ENCODE peak calls at places on chromosomes 5 and 9, in ten cellular contexts. V is A549, G is right lobe of liver, R is heart left ventricle, D is K562, T is uterus, H is stomach, I is vagina, M is IMR-90, W is breast epithelium. F is an unnamed sample.

GRCh38 chr9:31683126-31683525 is 701.3 kb upstream of the ACO1 start:
- DNase-seq in W (no peak), T (no peak), H (no peak), G (no peak), I (no peak), R (no peak), V (no peak), M (no peak), D (no peak), F (no peak)

GRCh38 chr5:171629221-171630005 is 156.2 kb upstream of the SMIM23 start:
- DNase-seq in D (no peak), H (no peak), I (no peak), G (peak), W (no peak), T (no peak), M (peak), R (no peak), V (peak), F (no peak)

GRCh38 chr5:150611026-150611425 is 29.4 kb upstream of the SYNPO start:
- DNase-seq in W (no peak), I (no peak), M (no peak), D (no peak), T (no peak), R (peak), V (no peak), H (no peak), G (peak), F (no peak)

GRCh38 chr5:32618962-32619361 is 33.6 kb downstream of the SUB1 start:
- DNase-seq in G (no peak), W (no peak), T (no peak), M (no peak), I (no peak), V (no peak), R (peak), H (no peak), D (no peak), F (no peak)

GRCh38 chr9:976258-976804 is at the start of gene DMRT3:
- DNase-seq in I (no peak), H (no peak), T (no peak), D (no peak), G (no peak), V (no peak), M (no peak), W (no peak), R (no peak), F (peak)

GRCh38 chr5:173848986-173849596 is 39.1 kb upstream of the CPEB4 start:
- DNase-seq in M (peak), D (no peak), H (no peak), T (no peak), I (no peak), V (no peak), R (no peak), W (no peak), G (no peak), F (no peak)

GRCh38 chr5:107063511-107063910 is 607.2 kb downstream of the EFNA5 start:
- DNase-seq in D (no peak), G (no peak), M (peak), T (no peak), V (no peak), W (no peak), R (no peak), I (no peak), H (no peak), F (no peak)

GRCh38 chr9:90442738-90443137 is 199.9 kb downstream of the DIRAS2 start:
- DNase-seq in R (no peak), H (no peak), T (no peak), M (no peak), I (no peak), V (no peak), W (no peak), G (no peak), D (no peak), F (no peak)

GRCh38 chr9:18544456-18544855 is 70.5 kb downstream of the ADAMTSL1 start:
- DNase-seq in V (no peak), D (no peak), R (no peak), M (no peak), I (no peak), G (no peak), T (no peak), H (no peak), W (no peak), F (no peak)

GRCh38 chr5:136053336-136054121 is 24.7 kb downstream of the TGFBI start:
- DNase-seq in V (peak), H (no peak), I (no peak), M (peak), T (no peak), W (peak), G (peak), D (peak), R (peak), F (peak)

GRCh38 chr5:11181940-11182339 is 420.9 kb upstream of the DAP start:
- DNase-seq in I (no peak), R (no peak), M (no peak), W (no peak), G (no peak), D (no peak), H (no peak), T (no peak), V (no peak), F (no peak)

GRCh38 chr9:32882616-32883015 is 99.3 kb downstream of the TMEM215 start:
- DNase-seq in V (no peak), I (no peak), M (no peak), D (no peak), H (no peak), R (no peak), W (no peak), G (no peak), T (no peak), F (no peak)
- TF ChIP-seq POLR2A in V (no peak), I (no peak), M (no peak), D (no peak), H (no peak), R (no peak), W (no peak), G (no peak), T (no peak), F (no peak)

DNA sequence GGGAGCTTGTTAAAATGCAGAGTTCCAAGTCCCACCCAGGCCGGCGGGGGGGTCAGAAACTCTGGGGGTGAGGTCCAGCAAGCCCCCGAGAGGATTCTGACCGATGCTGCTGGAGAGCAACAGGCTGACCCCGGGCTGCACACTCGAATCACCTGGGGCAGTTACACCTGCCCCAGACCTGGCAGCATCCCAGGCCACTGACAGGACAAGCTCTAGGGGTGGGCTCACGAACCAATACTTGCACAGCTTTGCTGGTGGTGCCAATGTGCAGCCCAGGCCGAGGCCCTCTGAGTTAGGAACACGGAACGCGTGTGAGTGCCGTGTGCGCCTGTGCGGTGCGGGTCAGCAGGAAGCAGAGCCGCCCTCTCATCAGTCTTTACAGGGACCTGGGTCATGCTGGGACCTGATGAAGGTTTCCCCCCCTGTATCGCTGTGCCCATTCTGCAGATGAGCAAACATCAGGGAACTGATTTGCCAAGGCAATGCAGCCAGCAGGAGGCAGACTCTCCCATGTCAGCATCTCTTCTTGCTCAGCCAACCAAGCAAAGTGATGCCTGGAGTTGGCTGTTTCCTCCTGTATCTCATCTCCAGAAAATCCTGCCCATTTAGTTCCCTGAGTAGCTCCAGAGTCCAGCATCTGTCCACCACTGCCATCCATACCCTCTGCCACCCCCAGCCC is 16.3 kb downstream of the FAM163B start:
- DNase-seq in H (no peak), M (no peak), G (no peak), T (no peak), R (no peak), I (no peak), V (no peak), W (no peak), D (no peak), F (no peak)
- TF ChIP-seq CTCF in H (no peak), M (peak), G (peak), T (no peak), R (no peak), I (no peak), V (peak), W (no peak), D (peak), F (no peak)

GRCh38 chr9:112380102-112380581 is at the start of gene HSDL2:
- DNase-seq in D (peak), V (peak), G (no peak), H (peak), T (peak), R (peak), I (no peak), W (no peak), M (peak), F (peak)
- TF ChIP-seq POLR2A in D (no peak), V (no peak), G (no peak), H (no peak), T (no peak), R (no peak), I (peak), W (no peak), M (no peak), F (no peak)

DNA sequence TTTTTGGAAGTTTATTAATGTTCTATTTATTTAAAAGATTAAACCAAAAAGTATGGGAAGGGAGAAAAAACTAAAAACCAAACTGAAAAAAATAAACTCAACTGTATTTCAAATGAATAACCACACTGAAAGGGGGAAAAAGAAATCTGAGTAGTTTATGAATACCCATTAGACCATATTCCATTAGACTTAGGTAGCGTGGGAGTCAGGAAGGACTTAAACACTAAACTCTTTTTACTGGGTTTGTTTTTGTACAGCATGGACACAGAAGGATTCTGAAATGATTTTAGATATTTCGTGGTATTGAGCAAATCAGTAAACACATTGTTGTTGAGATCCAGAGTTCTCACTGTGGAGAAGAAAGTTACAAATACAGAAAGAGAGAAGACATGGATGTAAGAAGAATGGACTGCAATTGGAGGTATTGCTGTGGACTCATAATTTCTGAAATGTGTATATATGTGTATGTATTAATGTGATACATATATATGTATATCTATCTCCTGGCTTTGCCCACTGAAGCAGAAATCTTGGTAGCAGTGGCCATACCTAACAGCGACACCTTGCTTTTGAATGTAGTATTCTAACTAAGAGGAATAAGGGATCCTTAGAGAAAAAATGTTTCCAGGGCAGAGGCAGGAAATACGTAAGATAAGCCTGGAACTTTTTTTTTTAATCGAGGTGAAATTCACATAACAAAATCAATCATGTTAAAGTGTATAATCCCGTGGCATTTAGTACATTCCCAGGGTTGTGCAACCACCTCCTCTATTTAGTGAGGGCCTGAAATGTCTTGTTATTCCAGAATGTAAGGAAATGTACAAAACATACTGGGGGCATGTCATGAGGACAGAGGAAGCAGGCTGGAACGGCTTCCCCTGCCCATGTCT is 228.8 kb downstream of the SMARCA2 start:
- DNase-seq in I (no peak), R (no peak), W (no peak), G (no peak), V (no peak), M (no peak), T (no peak), H (no peak), D (peak), F (no peak)
- TF ChIP-seq CTCF in I (no peak), R (no peak), W (no peak), G (no peak), V (no peak), M (no peak), T (no peak), H (no peak), D (peak), F (no peak)